ENCODE peak calls at places on chromosomes 12 and 14, in ten cellular contexts. C is mesothelial cell of epicardium; Z is astrocyte of the cerebellum; N is GM10248; R is activated CD4-positive, alpha-beta T cell treated with anti-CD3 and anti-CD28 coated beads, Interleukin-2, amount 10 ng/mL, durations not matched to agents 7 days and 5 days; V is skeletal muscle cell; B is activated T-cell treated with anti-CD3 and anti-CD28 coated beads, Interleukin-2, amount 50 U/mL, for 72 hours; F is stimulated activated CD8-positive, alpha-beta memory T cell treated with anti-CD3 and anti-CD28 coated beads, Interleukin-15, amount 100 ng/mL, for 1 hour; W is astrocyte of the spinal cord; S is stimulated activated CD4-positive, alpha-beta T cell treated with anti-CD3 and anti-CD28 coated beads, Interleukin-2, amount 100 ng/mL, for 24 hours. K is an unnamed sample.

GRCh38 chr14:92462568-92462967 is 51.0 kb upstream of the RIN3 start:
- DNase-seq in C (peak; percentile 6), Z (no peak), N (no peak), R (no peak), V (no peak), B (no peak), F (no peak), W (no peak), S (no peak), K (no peak)

GRCh38 chr12:124613151-124613585 is 45.8 kb upstream of the NCOR2 start:
- DNase-seq in C (no peak), Z (peak; percentile 82), N (no peak), R (no peak), V (peak; percentile 73), B (no peak), F (no peak), W (peak; percentile 85), S (no peak), K (no peak)

GRCh38 chr12:105214670-105215375 is 21.2 kb downstream of the APPL2 start:
- DNase-seq in C (no peak), Z (no peak), N (no peak), R (no peak), V (no peak), B (no peak), F (no peak), W (no peak), S (no peak), K (no peak)

GRCh38 chr12:13177373-13177772 is 19.2 kb upstream of the EMP1 start:
- DNase-seq in C (no peak), Z (no peak), N (no peak), R (no peak), V (no peak), B (no peak), F (no peak), W (no peak), S (no peak), K (no peak)

GRCh38 chr14:101072945-101073597 is 169.5 kb upstream of the RTL1 start:
- DNase-seq in C (peak; percentile 78), Z (peak; percentile 86), N (peak; percentile 59), R (no peak), V (peak; percentile 93), B (peak; percentile 53), F (no peak), W (peak; percentile 98), S (no peak), K (peak; percentile 63)

GRCh38 chr14:105917933-105918436 is 391.6 kb downstream of the TMEM121 start:
- DNase-seq in C (no peak), Z (no peak), N (no peak), R (no peak), V (no peak), B (no peak), F (no peak), W (no peak), S (no peak), K (no peak)

GRCh38 chr12:114681149-114681849 is 2.7 kb downstream of the TBX3 start:
- DNase-seq in C (no peak), Z (no peak), N (no peak), R (no peak), V (no peak), B (no peak), F (no peak), W (peak; percentile 65), S (no peak), K (no peak)

GRCh38 chr12:1662761-1663439 is 28.0 kb upstream of the ADIPOR2 start:
- DNase-seq in C (peak; percentile 72), Z (no peak), N (peak; percentile 45), R (no peak), V (no peak), B (peak; percentile 34), F (no peak), W (peak; percentile 18), S (no peak), K (peak; percentile 56)

GRCh38 chr12:6230321-6231110 is 30.3 kb downstream of the CD9 start:
- DNase-seq in C (no peak), Z (peak; percentile 43), N (peak; percentile 39), R (peak; percentile 86), V (no peak), B (peak; percentile 76), F (peak; percentile 42), W (peak; percentile 68), S (peak; percentile 58), K (peak; percentile 69)

GRCh38 chr14:92601757-92602417 is 88.3 kb downstream of the RIN3 start:
- DNase-seq in C (no peak), Z (no peak), N (no peak), R (no peak), V (no peak), B (no peak), F (no peak), W (no peak), S (no peak), K (no peak)

GRCh38 chr14:49975286-49975685 is 82.4 kb downstream of the ARF6 start:
- DNase-seq in C (no peak), Z (peak; percentile 83), N (no peak), R (no peak), V (peak; percentile 75), B (no peak), F (no peak), W (peak; percentile 93), S (no peak), K (no peak)

GRCh38 chr14:69363055-69363454 is 35.0 kb downstream of the ERH start:
- DNase-seq in C (no peak), Z (peak; percentile 18), N (no peak), R (no peak), V (peak; percentile 11), B (no peak), F (no peak), W (peak; percentile 32), S (no peak), K (no peak)

GRCh38 chr14:76904740-76905569 is 78.7 kb downstream of the LRRC74A start:
- DNase-seq in C (peak; percentile 78), Z (peak; percentile 81), N (peak; percentile 75), R (peak; percentile 65), V (peak; percentile 97), B (peak; percentile 88), F (peak; percentile 48), W (peak; percentile 97), S (peak; percentile 80), K (peak; percentile 76)

GRCh38 chr12:54404061-54405004 is 14.7 kb downstream of the ITGA5 start:
- DNase-seq in C (peak; percentile 70), Z (no peak), N (peak; percentile 69), R (peak; percentile 66), V (no peak), B (peak; percentile 62), F (peak; percentile 50), W (peak; percentile 62), S (peak; percentile 76), K (peak; percentile 75)

GRCh38 chr14:74083784-74084276 is 423 bp downstream of the ALDH6A1 start:
- DNase-seq in C (no peak), Z (no peak), N (no peak), R (no peak), V (no peak), B (no peak), F (no peak), W (no peak), S (no peak), K (peak; percentile 16)

GRCh38 chr12:1744932-1745331 is 54.1 kb downstream of the ADIPOR2 start:
- DNase-seq in C (no peak), Z (no peak), N (no peak), R (no peak), V (no peak), B (no peak), F (no peak), W (no peak), S (no peak), K (no peak)

GRCh38 chr12:18101043-18101442 is 11.1 kb upstream of the RERGL start:
- DNase-seq in C (no peak), Z (no peak), N (no peak), R (no peak), V (no peak), B (no peak), F (no peak), W (no peak), S (no peak), K (no peak)